ENCODE peak calls at places on chromosomes 12 and 14, in eight cellular contexts. F is uterus, G is cardiac muscle cell, C is endothelial cell, K is neural crest cell, I is tibial artery, Z is endothelial cell of umbilical vein, Y is transverse colon. J is an unnamed sample.

GRCh38 chr12:79927772-79928474 is 7.0 kb downstream of the PPP1R12A start:
- DNase-seq in I (no peak), F (no peak), G (peak; percentile 10), Y (no peak), K (no peak), C (no peak), Z (no peak), J (no peak)

GRCh38 chr14:90522585-90523191 is 125.9 kb downstream of the CALM1 start:
- DNase-seq in C (no peak), G (peak; percentile 71), Z (no peak), I (peak; percentile 93), Y (peak; percentile 49), K (no peak), F (peak; percentile 80), J (no peak)

GRCh38 chr14:72651081-72651480 is 242.8 kb downstream of the DPF3 start:
- DNase-seq in I (no peak), F (no peak), G (peak; percentile 56), C (no peak), Z (peak; percentile 44), Y (no peak), K (peak; percentile 7), J (no peak)

GRCh38 chr12:78703820-78704525 is 160.6 kb upstream of the SYT1 start:
- DNase-seq in F (no peak), G (peak; percentile 58), K (no peak), Y (no peak), Z (peak; percentile 89), I (no peak), C (no peak), J (no peak)

GRCh38 chr12:107610030-107610859 is 75.4 kb upstream of the PWP1 start:
- DNase-seq in Z (peak; percentile 29), K (peak; percentile 46), Y (no peak), F (no peak), I (no peak), C (peak; percentile 56), G (peak; percentile 44), J (no peak)

GRCh38 chr14:71117839-71118743 is 210.8 kb downstream of the PCNX1 start:
- DNase-seq in Y (peak; percentile 55), C (no peak), G (peak; percentile 83), F (no peak), K (no peak), I (no peak), Z (no peak), J (peak; percentile 24)

GRCh38 chr14:72439707-72440106 is 454.2 kb downstream of the DPF3 start:
- DNase-seq in Y (no peak), G (no peak), I (no peak), K (no peak), F (no peak), C (no peak), Z (no peak), J (no peak)

GRCh38 chr14:99378782-99379214 is 101.9 kb downstream of the SETD3 start:
- DNase-seq in F (no peak), Z (no peak), Y (peak; percentile 24), K (no peak), C (no peak), G (peak; percentile 6), I (no peak), J (no peak)

GRCh38 chr14:23646648-23647549 is 10.7 kb downstream of the DHRS2 start:
- DNase-seq in C (no peak), Z (no peak), F (no peak), G (no peak), K (no peak), Y (no peak), I (no peak), J (no peak)

GRCh38 chr12:108635201-108635996 is 1.7 kb upstream of the SELPLG start:
- DNase-seq in F (no peak), K (no peak), Y (peak; percentile 71), G (no peak), C (no peak), I (peak; percentile 19), Z (no peak), J (no peak)

GRCh38 chr14:76439237-76439775 is 63.4 kb downstream of the ESRRB start:
- DNase-seq in I (no peak), Z (no peak), C (no peak), Y (no peak), G (no peak), K (no peak), F (no peak), J (no peak)

GRCh38 chr12:56315626-56316473 is at the start of gene CNPY2:
- DNase-seq in F (peak; percentile 96), Y (peak; percentile 96), K (peak; percentile 89), Z (peak; percentile 98), G (peak; percentile 98), C (peak; percentile 95), I (peak; percentile 98), J (peak; percentile 96)
- TF ChIP-seq CTCF in F (peak; percentile 24), Y (no peak), K (peak; percentile 46), Z (peak; percentile 23), G (no peak), C (peak; percentile 35), I (no peak), J (peak; percentile 45)

GRCh38 chr14:59537476-59537875 is 39.1 kb downstream of the CCDC175 start:
- DNase-seq in Y (no peak), Z (no peak), C (no peak), K (no peak), G (no peak), F (no peak), I (no peak), J (no peak)
- TF ChIP-seq CTCF in Y (no peak), Z (no peak), C (no peak), K (no peak), G (no peak), F (no peak), I (no peak), J (no peak)

DNA sequence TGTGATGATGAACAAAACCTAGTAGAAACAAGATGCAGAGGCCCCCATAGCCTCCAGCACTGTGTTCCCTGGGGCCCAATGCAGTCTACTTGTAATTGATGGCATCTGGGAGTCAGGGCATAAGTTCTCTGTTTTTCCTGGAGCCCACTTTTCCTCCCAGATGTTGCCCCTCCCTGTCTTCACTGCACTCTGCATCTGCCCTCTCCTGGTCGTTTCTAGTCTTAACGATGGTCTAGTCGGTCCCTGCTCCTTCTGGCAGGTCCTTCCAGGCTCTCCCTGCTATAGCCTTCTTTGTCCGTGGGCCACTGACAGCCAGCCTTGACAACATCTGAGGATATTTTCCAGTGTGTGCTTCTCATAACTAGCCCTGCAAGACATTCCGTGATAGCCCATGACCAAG is 208.3 kb downstream of the GXYLT1 start:
- DNase-seq in C (no peak), Z (no peak), G (no peak), Y (no peak), F (no peak), K (no peak), I (no peak), J (no peak)
- TF ChIP-seq CTCF in C (no peak), Z (no peak), G (no peak), Y (no peak), F (no peak), K (no peak), I (no peak), J (no peak)

GRCh38 chr12:66620703-66621102 is 58.2 kb downstream of the GRIP1 start:
- DNase-seq in Z (no peak), K (no peak), C (no peak), G (no peak), F (no peak), I (no peak), Y (no peak), J (no peak)
- TF ChIP-seq CTCF in Z (no peak), K (no peak), C (no peak), G (no peak), F (no peak), I (no peak), Y (no peak), J (no peak)

GRCh38 chr12:64780531-64781373 is 21.5 kb upstream of the GNS start:
- DNase-seq in C (peak; percentile 46), I (peak; percentile 72), Z (peak; percentile 43), Y (peak; percentile 70), F (peak; percentile 26), K (peak; percentile 18), G (no peak), J (no peak)
- TF ChIP-seq CTCF in C (no peak), I (no peak), Z (no peak), Y (no peak), F (no peak), K (no peak), G (no peak), J (no peak)

DNA sequence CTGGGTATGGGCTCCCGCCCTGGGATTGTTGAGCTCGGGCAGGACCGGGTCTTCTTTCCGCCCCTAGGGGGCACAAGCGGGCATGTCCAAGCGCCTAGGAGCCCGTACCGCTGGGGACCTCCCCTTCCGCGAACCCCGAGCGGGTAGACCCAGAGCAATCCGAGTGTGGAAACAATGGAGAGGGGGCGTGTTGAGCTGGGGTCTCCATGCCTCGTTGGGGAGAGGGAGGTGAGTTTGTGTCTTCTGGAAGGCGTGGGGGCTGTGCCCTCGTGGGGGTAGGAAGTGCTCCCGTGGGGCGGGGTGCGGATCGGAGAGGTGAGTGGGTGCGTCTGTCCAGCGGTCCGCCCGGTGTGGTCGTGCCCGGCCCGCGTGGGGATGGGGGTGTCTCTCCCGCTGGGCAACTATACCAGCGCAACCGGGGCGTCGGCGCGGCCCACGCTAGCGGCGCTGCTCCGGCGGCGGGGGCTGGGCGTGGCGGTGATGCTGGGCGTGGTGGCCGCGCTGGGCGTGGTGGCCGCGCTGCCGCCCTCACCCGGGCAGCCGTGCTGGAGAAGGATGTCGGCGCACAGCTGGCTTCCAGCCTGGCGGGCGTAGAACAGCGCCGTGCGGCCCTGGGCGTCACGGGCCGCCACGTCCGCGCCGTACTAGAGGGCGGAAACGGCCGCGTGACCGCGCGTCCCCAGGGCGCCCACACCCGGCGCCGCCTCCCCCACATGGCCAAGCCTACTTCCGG is 12.2 kb downstream of the AGAP2 start:
- DNase-seq in G (peak; percentile 87), I (peak; percentile 86), F (peak; percentile 84), Z (peak; percentile 74), C (peak; percentile 82), K (peak; percentile 80), Y (peak; percentile 87), J (peak; percentile 83)
- TF ChIP-seq CTCF in G (peak; percentile 88), I (peak; percentile 73), F (peak; percentile 72), Z (peak; percentile 97), C (peak; percentile 72), K (peak; percentile 76), Y (peak; percentile 65), J (peak; percentile 80)

GRCh38 chr12:124433147-124433874 is 134.1 kb downstream of the NCOR2 start:
- DNase-seq in G (no peak), I (peak; percentile 90), F (no peak), C (no peak), Y (no peak), K (no peak), Z (no peak), J (no peak)
- TF ChIP-seq CTCF in G (no peak), I (peak; percentile 18), F (no peak), C (no peak), Y (no peak), K (no peak), Z (no peak), J (no peak)

GRCh38 chr14:93799617-93800016 is 11.3 kb upstream of the PRIMA1 start:
- DNase-seq in C (no peak), K (no peak), F (no peak), Z (no peak), G (no peak), Y (no peak), I (no peak), J (no peak)

GRCh38 chr14:93800038-93800937 is 12.0 kb upstream of the PRIMA1 start:
- DNase-seq in F (peak; percentile 46), G (no peak), I (no peak), Y (no peak), Z (no peak), K (no peak), C (no peak), J (no peak)

GRCh38 chr14:93804654-93805053 is 16.4 kb upstream of the PRIMA1 start:
- DNase-seq in F (no peak), G (no peak), I (no peak), Y (no peak), Z (no peak), K (no peak), C (no peak), J (no peak)
- TF ChIP-seq CTCF in F (no peak), G (no peak), I (no peak), Y (no peak), Z (no peak), K (peak; percentile 26), C (peak; percentile 32), J (peak; percentile 42)

J was measured in type B pancreatic cell.